ENCODE peak calls at places on chromosome 1, in five cellular contexts. A is body of pancreas, U is lower lobe of right lung, F is GM06990, W is astrocyte of the spinal cord. P is an unnamed sample.

GRCh38 chr1:172360511-172360910 is 60.0 kb upstream of the C1orf105 start:
- DNase-seq in A (no peak), U (no peak), F (no peak), W (peak; percentile 6), P (no peak)

GRCh38 chr1:1929639-1930545 is 10.8 kb upstream of the TMEM52 start:
- DNase-seq in A (no peak), U (no peak), F (no peak), W (no peak), P (no peak)

GRCh38 chr1:81142099-81142776 is 658.5 kb upstream of the ADGRL2 start:
- DNase-seq in A (no peak), U (no peak), F (no peak), W (peak; percentile 71), P (peak; percentile 74)

GRCh38 chr1:2499260-2499659 is 23.2 kb downstream of the PLCH2 start:
- DNase-seq in A (no peak), U (no peak), F (no peak), W (no peak), P (no peak)

GRCh38 chr1:71565267-71565666 is 484.4 kb upstream of the ZRANB2 start:
- DNase-seq in A (no peak), U (no peak), F (no peak), W (no peak), P (peak; percentile 31)

GRCh38 chr1:47578026-47578861 is 140.4 kb downstream of the FOXD2 start:
- DNase-seq in A (no peak), U (no peak), F (no peak), W (no peak), P (no peak)

GRCh38 chr1:153938996-153939395 is 7.5 kb downstream of the DENND4B start:
- DNase-seq in A (no peak), U (no peak), F (no peak), W (no peak), P (no peak)

GRCh38 chr1:8871539-8871935 is 6.9 kb downstream of the ENO1 start:
- DNase-seq in A (no peak), U (no peak), F (no peak), W (no peak), P (no peak)

GRCh38 chr1:180123463-180123936 is 31.2 kb upstream of the QSOX1 start:
- DNase-seq in A (no peak), U (no peak), F (no peak), W (no peak), P (peak; percentile 79)

GRCh38 chr1:4602536-4603316 is 51.7 kb upstream of the AJAP1 start:
- DNase-seq in A (no peak), U (no peak), F (no peak), W (no peak), P (no peak)

GRCh38 chr1:12161662-12162458 is 4.9 kb upstream of the TNFRSF1B start:
- DNase-seq in A (peak; percentile 58), U (peak; percentile 91), F (peak; percentile 78), W (peak; percentile 88), P (peak; percentile 86)

GRCh38 chr1:155981266-155982088 is 3.1 kb upstream of the ARHGEF2 start:
- DNase-seq in A (no peak), U (peak; percentile 53), F (no peak), W (no peak), P (peak; percentile 96)

GRCh38 chr1:32817815-32818786 is 648 bp downstream of the S100PBP start:
- DNase-seq in A (peak; percentile 76), U (peak; percentile 83), F (no peak), W (peak; percentile 60), P (peak; percentile 48)

GRCh38 chr1:87787551-87787950 is 458.9 kb downstream of the LMO4 start:
- DNase-seq in A (no peak), U (no peak), F (no peak), W (peak; percentile 50), P (peak; percentile 43)
- H3K4me3 ChIP-seq in A (no peak overlapping the region), U (no peak overlapping the region), F (no peak overlapping the region), W (no peak overlapping the region), P (no peak overlapping the region)

GRCh38 chr1:45584351-45585109 is 689 bp downstream of the NASP start:
- DNase-seq in A (peak; percentile 89), U (peak; percentile 91), F (peak; percentile 90), W (peak; percentile 91), P (peak; percentile 77)
- TF ChIP-seq CTCF in A (no peak), U (no peak), F (peak; percentile 6), W (no peak), P (no peak)

GRCh38 chr1:31441558-31441957 is 28.5 kb downstream of the SERINC2 start:
- DNase-seq in A (no peak), U (no peak), F (no peak), W (no peak), P (no peak)
- H3K4me3 ChIP-seq in A (no peak overlapping the region), U (no peak overlapping the region), F (no peak overlapping the region), W (no peak overlapping the region), P (no peak overlapping the region)

GRCh38 chr1:111238056-111238795 is 10.7 kb downstream of the CHI3L2 start:
- DNase-seq in A (no peak), U (no peak), F (no peak), W (no peak), P (no peak)

GRCh38 chr1:111234258-111234657 is 6.7 kb downstream of the CHI3L2 start:
- DNase-seq in A (no peak), U (no peak), F (no peak), W (no peak), P (peak; percentile 33)

GRCh38 chr1:111234866-111235265 is 7.4 kb downstream of the CHI3L2 start:
- DNase-seq in A (no peak), U (no peak), F (no peak), W (peak; percentile 32), P (peak; percentile 78)

GRCh38 chr1:111236806-111237205 is 9.3 kb downstream of the CHI3L2 start:
- DNase-seq in A (no peak), U (no peak), F (no peak), W (no peak), P (no peak)

DNA sequence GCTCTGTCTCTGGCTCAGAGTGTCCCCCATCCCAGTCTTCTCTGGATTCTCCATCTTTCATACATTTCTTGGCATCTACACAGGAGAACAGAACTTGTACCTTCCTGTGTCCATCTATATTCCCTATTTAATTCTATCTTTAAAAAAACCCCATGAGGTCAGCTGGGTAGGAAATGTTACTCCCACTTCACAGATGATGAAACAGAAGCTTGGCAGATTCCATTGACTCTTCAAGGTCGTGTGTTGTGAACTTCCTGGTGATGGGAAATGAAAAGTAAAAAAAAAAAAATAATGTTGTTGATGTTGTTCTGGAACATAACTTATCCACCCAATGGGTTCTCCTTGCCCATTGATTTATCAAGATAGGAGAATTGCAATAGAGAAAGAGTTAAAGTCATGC is 8.9 kb downstream of the CHI3L2 start:
- DNase-seq in A (no peak), U (no peak), F (no peak), W (no peak), P (peak; percentile 20)
- TF ChIP-seq CTCF in A (no peak), U (no peak), F (no peak), W (no peak), P (no peak)

DNA sequence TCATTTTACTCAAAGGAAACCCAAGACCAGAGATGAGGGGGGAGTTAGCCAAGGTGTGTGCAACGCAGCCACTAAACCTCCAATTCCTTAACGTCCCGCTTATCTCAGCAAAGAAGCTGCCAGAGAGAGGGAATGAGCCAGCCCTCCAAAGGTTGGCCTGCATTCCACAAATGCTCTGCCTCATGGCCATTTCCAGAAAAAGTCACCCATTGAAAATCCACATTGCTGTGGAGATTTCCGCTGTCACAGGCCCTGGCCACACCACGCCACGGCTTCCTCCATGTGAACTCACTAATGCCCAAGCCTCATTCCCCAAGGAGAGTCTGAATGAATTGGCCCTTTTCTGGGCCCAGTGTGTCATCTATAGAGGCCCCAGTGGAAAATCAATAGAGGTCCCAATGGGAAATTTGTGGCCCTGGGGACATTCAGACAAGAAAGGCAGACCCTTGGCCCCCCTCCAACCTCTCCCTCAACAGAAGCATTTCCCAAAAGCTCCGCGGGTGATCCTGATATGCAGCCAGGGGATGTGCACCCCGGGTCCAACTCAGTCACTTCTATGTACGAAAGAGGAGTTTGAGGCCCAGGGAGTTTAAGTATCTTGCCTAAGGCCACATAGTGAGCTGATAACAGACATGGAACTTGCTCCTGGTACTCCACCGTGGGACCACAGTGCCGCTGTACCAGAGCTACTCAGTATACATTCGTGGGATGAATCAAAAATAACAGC is 8.8 kb downstream of the EPHA2 start:
- DNase-seq in A (no peak), U (no peak), F (no peak), W (no peak), P (no peak)
- H3K4me3 ChIP-seq in A (no peak overlapping the region), U (no peak overlapping the region), F (no peak overlapping the region), W (no peak overlapping the region), P (no peak overlapping the region)

GRCh38 chr1:194466706-194467105 is 1280.3 kb upstream of the B3GALT2 start:
- DNase-seq in A (no peak), U (no peak), F (no peak), W (no peak), P (no peak)
- TF ChIP-seq CTCF in A (no peak), U (no peak), F (no peak), W (peak; percentile 46), P (no peak)